ENCODE peak calls at places on chromosomes 6 and 20, in eight cellular contexts. F, C, T, E, L, Y, G and Q are unnamed samples.

GRCh38 chr6:14129572-14129971 is 12.0 kb downstream of the CD83 start:
- DNase-seq in T (no peak), C (peak; percentile 70), L (peak; percentile 63), Y (no peak), F (peak; percentile 28), E (peak; percentile 44), G (no peak), Q (no peak)

GRCh38 chr20:47607208-47607613 is 105.5 kb downstream of the NCOA3 start:
- DNase-seq in Y (no peak), L (peak; percentile 40), T (no peak), C (peak; percentile 47), G (no peak), F (no peak), E (no peak), Q (no peak)

GRCh38 chr6:86407128-86407527 is 530.2 kb upstream of the HTR1E start:
- DNase-seq in C (no peak), G (no peak), E (no peak), T (no peak), Y (no peak), L (no peak), F (no peak), Q (no peak)

GRCh38 chr6:4023240-4023639 is 55.7 kb downstream of the FAM217A start:
- DNase-seq in G (no peak), F (no peak), T (no peak), E (no peak), Y (no peak), L (no peak), C (no peak), Q (no peak)

GRCh38 chr20:11721411-11721810 is 196.3 kb upstream of the BTBD3 start:
- DNase-seq in F (no peak), C (no peak), T (no peak), G (no peak), L (no peak), E (no peak), Y (no peak), Q (no peak)

GRCh38 chr20:8756410-8756809 is 312.5 kb upstream of the PLCB4 start:
- DNase-seq in L (peak; percentile 94), C (peak; percentile 80), E (no peak), F (no peak), T (no peak), Y (no peak), G (no peak), Q (no peak)

GRCh38 chr20:1685304-1686052 is 27.9 kb upstream of the SIRPG start:
- DNase-seq in G (no peak), E (no peak), F (no peak), Y (no peak), T (no peak), C (no peak), L (no peak), Q (no peak)

GRCh38 chr6:14601490-14601889 is 483.9 kb downstream of the CD83 start:
- DNase-seq in C (no peak), F (no peak), T (no peak), G (no peak), Y (peak; percentile 32), L (no peak), E (no peak), Q (no peak)

GRCh38 chr6:35370124-35370741 is 27.9 kb downstream of the PPARD start:
- DNase-seq in F (peak; percentile 52), L (peak; percentile 95), C (peak; percentile 95), E (no peak), T (no peak), Y (no peak), G (peak; percentile 92), Q (no peak)

GRCh38 chr6:158686311-158686710 is 36.5 kb downstream of the SYTL3 start:
- DNase-seq in L (no peak), G (no peak), T (no peak), C (no peak), Y (no peak), F (no peak), E (no peak), Q (no peak)

GRCh38 chr20:14821251-14821650 is 483.8 kb upstream of the FLRT3 start:
- DNase-seq in E (no peak), L (no peak), G (no peak), T (no peak), C (no peak), Y (peak; percentile 13), F (no peak), Q (no peak)

GRCh38 chr6:119347466-119348307 is 1.9 kb downstream of the MAN1A1 start:
- DNase-seq in Y (no peak), T (no peak), L (no peak), G (peak; percentile 77), F (peak; percentile 41), E (no peak), C (peak; percentile 28), Q (peak; percentile 15)

GRCh38 chr20:48469026-48469425 is 358.8 kb downstream of the PREX1 start:
- DNase-seq in C (no peak), T (no peak), E (no peak), G (no peak), L (no peak), F (no peak), Y (no peak), Q (no peak)

GRCh38 chr6:161088676-161089328 is 97.2 kb downstream of the MAP3K4 start:
- DNase-seq in F (no peak), T (no peak), G (no peak), Y (no peak), L (peak; percentile 9), E (no peak), C (no peak), Q (no peak)

GRCh38 chr20:11266571-11266970 is 592.8 kb upstream of the JAG1 start:
- DNase-seq in G (no peak), C (no peak), T (no peak), E (no peak), Y (no peak), F (no peak), L (no peak), Q (no peak)

GRCh38 chr20:33789109-33789857 is 21.9 kb upstream of the CHMP4B start:
- DNase-seq in G (no peak), F (peak; percentile 20), C (peak; percentile 85), T (no peak), Y (no peak), E (peak; percentile 45), L (peak; percentile 88), Q (no peak)

GRCh38 chr6:71420693-71421328 is 132.2 kb downstream of the OGFRL1 start:
- DNase-seq in E (peak; percentile 90), G (peak; percentile 98), T (no peak), L (peak; percentile 93), C (peak; percentile 97), Y (peak; percentile 2), F (peak; percentile 91), Q (no peak)

GRCh38 chr20:59598625-59599310 is 5.6 kb upstream of the PHACTR3 start:
- DNase-seq in Y (no peak), L (no peak), E (peak; percentile 69), F (no peak), G (peak; percentile 74), T (peak; percentile 8), C (peak; percentile 65), Q (peak; percentile 26)

GRCh38 chr6:135311446-135312200 is 130.5 kb downstream of the MYB start:
- DNase-seq in T (no peak), G (no peak), C (no peak), F (no peak), E (no peak), Y (peak; percentile 5), L (no peak), Q (no peak)

GRCh38 chr6:134663800-134664535 is 285.9 kb downstream of the ALDH8A1 start:
- DNase-seq in E (no peak), T (no peak), G (no peak), L (no peak), Y (no peak), F (no peak), C (no peak), Q (no peak)

GRCh38 chr6:144477396-144477795 is 192.3 kb downstream of the UTRN start:
- DNase-seq in E (no peak), Y (no peak), G (no peak), L (peak; percentile 16), F (no peak), T (no peak), C (peak; percentile 22), Q (no peak)

GRCh38 chr20:9220874-9221547 is 152.1 kb downstream of the PLCB4 start:
- DNase-seq in E (no peak), Y (no peak), F (no peak), G (no peak), T (no peak), L (peak; percentile 82), C (peak; percentile 67), Q (no peak)